ENCODE peak calls at places on chromosomes 4 and X, in eight cellular contexts. H is stimulated activated CD4-positive, alpha-beta T cell treated with anti-CD3 and anti-CD28 coated beads, TNF-alpha, amount 100 ng/mL, for 4 hours; M is Kasumi-1; Z is NCI-H1417; B is cardiac septum; C is right cardiac atrium; N is amniotic stem cell; X is astrocyte of the spinal cord. A is an unnamed sample.

GRCh38 chrX:138711399-138712347 is at the start of gene FGF13:
- DNase-seq in H (no peak), M (peak), Z (peak), B (peak), C (peak), N (no peak), X (peak), A (peak)

GRCh38 chr4:185657191-185657590 is 121.9 kb upstream of the PDLIM3 start:
- DNase-seq in H (no peak), M (no peak), Z (no peak), B (no peak), C (no peak), N (no peak), X (no peak), A (no peak)

GRCh38 chr4:14257903-14258302 is 630.4 kb upstream of the BOD1L1 start:
- DNase-seq in H (no peak), M (no peak), Z (no peak), B (no peak), C (no peak), N (no peak), X (no peak), A (no peak)

GRCh38 chr4:88743696-88744095 is 46.1 kb upstream of the NAP1L5 start:
- DNase-seq in H (no peak), M (no peak), Z (no peak), B (no peak), C (no peak), N (peak), X (peak), A (no peak)

GRCh38 chr4:42492977-42493376 is 95.7 kb downstream of the SHISA3 start:
- DNase-seq in H (no peak), M (no peak), Z (no peak), B (no peak), C (no peak), N (no peak), X (no peak), A (no peak)

GRCh38 chr4:177974461-177974860 is 532.2 kb upstream of the AGA start:
- DNase-seq in H (no peak), M (no peak), Z (no peak), B (no peak), C (no peak), N (no peak), X (no peak), A (no peak)

GRCh38 chr4:128394778-128395177 is 107.2 kb upstream of the PGRMC2 start:
- DNase-seq in H (no peak), M (no peak), Z (no peak), B (no peak), C (no peak), N (no peak), X (peak), A (no peak)

GRCh38 chr4:169567916-169568315 is 44.5 kb downstream of the NEK1 start:
- DNase-seq in H (no peak), M (no peak), Z (no peak), B (no peak), C (no peak), N (no peak), X (no peak), A (no peak)

GRCh38 chr4:150849016-150849415 is 166.1 kb downstream of the LRBA start:
- DNase-seq in H (no peak), M (no peak), Z (no peak), B (no peak), C (no peak), N (no peak), X (no peak), A (no peak)

GRCh38 chr4:38529189-38530115 is 134.5 kb upstream of the KLF3 start:
- DNase-seq in H (no peak), M (peak), Z (peak), B (peak), C (peak), N (no peak), X (no peak), A (peak)